ENCODE peak calls at places on chromosome 11, in eight cellular contexts. One of them, this sample, is unnamed.

GRCh38 chr11:36711104-36711825 is 113.2 kb upstream of the RAG2 start:
- DNase-seq in AG10803: no peak
- DNase-seq in right lobe of liver: no peak
- DNase-seq in cardiac fibroblast: no peak
- DNase-seq in psoas muscle: no peak
- DNase-seq in heart right ventricle: no peak
- DNase-seq in Panc1: no peak
- DNase-seq in tibial nerve: no peak
- DNase-seq in this sample: no peak

GRCh38 chr11:2891291-2891690 is 5.7 kb upstream of the CDKN1C start:
- DNase-seq in AG10803: no peak
- DNase-seq in right lobe of liver: no peak
- DNase-seq in tibial nerve: no peak
- DNase-seq in heart right ventricle: no peak
- DNase-seq in psoas muscle: no peak
- DNase-seq in cardiac fibroblast: no peak
- DNase-seq in Panc1: no peak
- DNase-seq in this sample: peak; percentile 47

GRCh38 chr11:22193348-22194051 is 615 bp downstream of the ANO5 start:
- DNase-seq in AG10803: no peak
- DNase-seq in Panc1: no peak
- DNase-seq in tibial nerve: no peak
- DNase-seq in right lobe of liver: peak; percentile 50
- DNase-seq in cardiac fibroblast: no peak
- DNase-seq in heart right ventricle: peak; percentile 13
- DNase-seq in psoas muscle: peak; percentile 11
- DNase-seq in this sample: no peak

GRCh38 chr11:32426819-32427615 is 8.3 kb downstream of the WT1 start:
- DNase-seq in tibial nerve: no peak
- DNase-seq in right lobe of liver: no peak
- DNase-seq in cardiac fibroblast: no peak
- DNase-seq in psoas muscle: no peak
- DNase-seq in heart right ventricle: peak; percentile 87
- DNase-seq in AG10803: no peak
- DNase-seq in Panc1: no peak
- DNase-seq in this sample: no peak

GRCh38 chr11:123628936-123629683 is 25.3 kb downstream of the SCN3B start:
- DNase-seq in heart right ventricle: peak; percentile 87
- DNase-seq in tibial nerve: no peak
- DNase-seq in AG10803: peak; percentile 31
- DNase-seq in right lobe of liver: no peak
- DNase-seq in psoas muscle: peak; percentile 64
- DNase-seq in cardiac fibroblast: peak; percentile 52
- DNase-seq in Panc1: no peak
- DNase-seq in this sample: peak; percentile 11

GRCh38 chr11:110430267-110431211 is 791 bp downstream of the FDX1 start:
- DNase-seq in cardiac fibroblast: peak; percentile 62
- DNase-seq in tibial nerve: no peak
- DNase-seq in right lobe of liver: peak; percentile 90
- DNase-seq in psoas muscle: no peak
- DNase-seq in AG10803: peak; percentile 46
- DNase-seq in heart right ventricle: peak; percentile 19
- DNase-seq in Panc1: no peak
- DNase-seq in this sample: no peak

GRCh38 chr11:7638710-7639642 is 34.3 kb downstream of the CYB5R2 start:
- DNase-seq in right lobe of liver: no peak
- DNase-seq in Panc1: no peak
- DNase-seq in cardiac fibroblast: no peak
- DNase-seq in AG10803: no peak
- DNase-seq in heart right ventricle: no peak
- DNase-seq in psoas muscle: peak; percentile 27
- DNase-seq in tibial nerve: peak; percentile 50
- DNase-seq in this sample: no peak

GRCh38 chr11:120335596-120335927 is 651 bp upstream of the ARHGEF12 start:
- DNase-seq in tibial nerve: no peak
- DNase-seq in AG10803: no peak
- DNase-seq in Panc1: no peak
- DNase-seq in cardiac fibroblast: no peak
- DNase-seq in heart right ventricle: no peak
- DNase-seq in right lobe of liver: no peak
- DNase-seq in psoas muscle: no peak
- DNase-seq in this sample: no peak

GRCh38 chr11:5690736-5691135 is 1.1 kb downstream of the TRIM22 start:
- DNase-seq in cardiac fibroblast: peak; percentile 52
- DNase-seq in heart right ventricle: no peak
- DNase-seq in AG10803: peak; percentile 59
- DNase-seq in right lobe of liver: no peak
- DNase-seq in psoas muscle: no peak
- DNase-seq in Panc1: no peak
- DNase-seq in tibial nerve: peak; percentile 25
- DNase-seq in this sample: peak; percentile 39

GRCh38 chr11:37026326-37026725 is 428.3 kb upstream of the RAG2 start:
- DNase-seq in heart right ventricle: no peak
- DNase-seq in psoas muscle: no peak
- DNase-seq in tibial nerve: no peak
- DNase-seq in Panc1: no peak
- DNase-seq in right lobe of liver: no peak
- DNase-seq in cardiac fibroblast: no peak
- DNase-seq in AG10803: no peak
- DNase-seq in this sample: no peak

GRCh38 chr11:6616596-6617250 is 2.5 kb downstream of the TPP1 start:
- DNase-seq in psoas muscle: no peak
- DNase-seq in right lobe of liver: no peak
- DNase-seq in AG10803: no peak
- DNase-seq in heart right ventricle: no peak
- DNase-seq in Panc1: no peak
- DNase-seq in tibial nerve: no peak
- DNase-seq in cardiac fibroblast: no peak
- DNase-seq in this sample: no peak

GRCh38 chr11:114762437-114762836 is 84.1 kb downstream of the NXPE2 start:
- DNase-seq in psoas muscle: peak; percentile 60
- DNase-seq in tibial nerve: peak; percentile 50
- DNase-seq in heart right ventricle: peak; percentile 61
- DNase-seq in AG10803: peak; percentile 67
- DNase-seq in cardiac fibroblast: peak; percentile 61
- DNase-seq in Panc1: no peak
- DNase-seq in right lobe of liver: peak; percentile 53
- DNase-seq in this sample: peak; percentile 12

DNA sequence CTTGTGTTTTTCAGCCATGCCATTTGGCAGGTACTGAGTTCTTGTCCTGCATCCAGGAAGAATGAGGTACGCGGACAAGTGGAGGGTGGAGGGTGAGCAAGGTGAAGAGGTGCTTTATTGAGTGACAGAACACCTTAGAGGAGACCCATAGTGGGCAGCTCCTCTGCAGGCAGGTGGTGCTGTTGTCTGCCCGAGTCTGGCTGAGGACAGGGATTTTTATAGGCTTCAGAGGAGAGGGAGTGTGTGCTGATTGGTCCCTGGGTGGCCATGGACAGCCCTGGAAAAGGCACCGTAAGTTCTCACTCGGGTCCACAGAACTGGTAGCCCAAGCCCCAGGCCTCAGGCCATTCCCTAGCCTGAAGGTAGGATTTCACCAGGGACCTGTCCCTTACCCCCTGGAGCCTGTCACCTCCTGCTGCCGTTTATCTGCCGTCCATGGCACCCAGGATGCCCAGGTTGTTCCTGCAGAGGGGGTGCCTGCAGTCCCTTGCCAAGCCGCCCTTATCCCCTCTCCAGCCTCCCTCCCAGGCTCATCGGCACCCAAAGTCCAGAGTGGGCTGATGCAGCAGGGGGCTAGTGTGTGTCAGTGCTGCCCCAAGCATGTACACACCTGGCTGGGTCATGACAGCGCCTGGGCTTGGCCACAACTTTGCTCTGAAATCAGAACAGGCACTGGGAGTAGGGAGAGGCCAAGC is 213.6 kb downstream of the LRRC4C start:
- DNase-seq in psoas muscle: peak; percentile 5
- DNase-seq in heart right ventricle: no peak
- DNase-seq in right lobe of liver: peak; percentile 42
- DNase-seq in cardiac fibroblast: no peak
- DNase-seq in Panc1: no peak
- DNase-seq in AG10803: no peak
- DNase-seq in tibial nerve: no peak
- DNase-seq in this sample: no peak
- TF ChIP-seq CTCF in psoas muscle: no peak
- TF ChIP-seq CTCF in heart right ventricle: peak; percentile 18
- TF ChIP-seq CTCF in right lobe of liver: peak; percentile 26
- TF ChIP-seq CTCF in cardiac fibroblast: no peak
- TF ChIP-seq CTCF in Panc1: no peak
- TF ChIP-seq CTCF in AG10803: no peak
- TF ChIP-seq CTCF in tibial nerve: no peak
- TF ChIP-seq CTCF in this sample: no peak

DNA sequence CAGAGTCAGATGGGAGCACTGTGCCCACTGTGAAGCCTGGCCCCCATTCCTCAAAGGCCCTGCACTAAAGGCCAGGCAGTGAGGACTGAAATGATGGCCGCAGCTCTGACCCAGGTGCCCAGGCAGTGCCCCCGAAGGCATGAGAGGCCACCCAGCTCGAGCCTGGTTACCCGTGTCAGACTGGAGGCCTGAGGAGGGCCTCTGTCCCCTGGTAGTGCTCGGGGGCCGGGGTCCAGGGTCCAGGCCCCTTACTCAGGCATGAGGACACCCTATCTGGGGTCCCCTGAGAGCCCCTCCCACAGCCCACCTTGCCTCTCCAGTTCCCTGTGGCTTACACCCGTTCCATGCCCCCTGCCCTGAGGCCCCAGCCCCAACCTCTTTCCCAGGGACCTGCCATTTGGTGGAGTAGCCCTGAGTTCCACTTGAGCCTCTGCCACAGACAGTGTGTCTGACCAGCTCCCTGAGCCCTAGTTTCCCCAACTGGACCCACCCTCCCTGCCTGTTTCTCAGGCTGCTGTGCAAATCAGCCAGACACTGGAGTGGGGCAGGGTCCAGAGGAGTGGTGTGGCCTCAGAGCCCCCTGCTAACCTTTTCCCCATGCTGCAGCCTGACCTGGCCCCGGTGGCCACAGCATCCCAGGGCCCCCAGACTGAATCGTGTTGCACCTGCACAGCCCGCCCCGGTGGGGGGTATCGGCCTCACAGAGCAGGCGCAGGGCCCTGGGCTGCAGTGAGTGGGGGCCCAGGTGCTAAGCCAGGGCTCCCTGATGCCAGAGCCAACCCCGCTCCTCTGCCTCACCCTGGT is 10.8 kb upstream of the ANKRD13D start:
- DNase-seq in AG10803: no peak
- DNase-seq in right lobe of liver: peak; percentile 47
- DNase-seq in psoas muscle: peak; percentile 9
- DNase-seq in tibial nerve: no peak
- DNase-seq in Panc1: no peak
- DNase-seq in cardiac fibroblast: no peak
- DNase-seq in heart right ventricle: no peak
- DNase-seq in this sample: no peak
- H3K4me3 ChIP-seq in AG10803: no peak overlapping the region
- H3K4me3 ChIP-seq in right lobe of liver: no peak overlapping the region
- H3K4me3 ChIP-seq in psoas muscle: peak overlapping the region; percentile 56
- H3K4me3 ChIP-seq in tibial nerve: no peak overlapping the region
- H3K4me3 ChIP-seq in Panc1: no peak overlapping the region
- H3K4me3 ChIP-seq in cardiac fibroblast: no peak overlapping the region
- H3K4me3 ChIP-seq in heart right ventricle: peak overlapping the region; percentile 52
- H3K4me3 ChIP-seq in this sample: no peak overlapping the region

GRCh38 chr11:79227308-79227707 is 213.5 kb downstream of the TENM4 start:
- DNase-seq in tibial nerve: no peak
- DNase-seq in psoas muscle: no peak
- DNase-seq in cardiac fibroblast: no peak
- DNase-seq in Panc1: no peak
- DNase-seq in heart right ventricle: no peak
- DNase-seq in AG10803: no peak
- DNase-seq in right lobe of liver: no peak
- DNase-seq in this sample: no peak

GRCh38 chr11:79220171-79220570 is 220.7 kb downstream of the TENM4 start:
- DNase-seq in psoas muscle: no peak
- DNase-seq in right lobe of liver: no peak
- DNase-seq in heart right ventricle: no peak
- DNase-seq in AG10803: no peak
- DNase-seq in Panc1: no peak
- DNase-seq in tibial nerve: no peak
- DNase-seq in cardiac fibroblast: no peak
- DNase-seq in this sample: no peak

GRCh38 chr11:79219186-79220045 is 221.4 kb downstream of the TENM4 start:
- DNase-seq in psoas muscle: no peak
- DNase-seq in Panc1: no peak
- DNase-seq in tibial nerve: no peak
- DNase-seq in AG10803: peak; percentile 28
- DNase-seq in cardiac fibroblast: peak; percentile 35
- DNase-seq in heart right ventricle: no peak
- DNase-seq in right lobe of liver: no peak
- DNase-seq in this sample: no peak

GRCh38 chr11:79226136-79226535 is 214.7 kb downstream of the TENM4 start:
- DNase-seq in cardiac fibroblast: no peak
- DNase-seq in heart right ventricle: no peak
- DNase-seq in AG10803: no peak
- DNase-seq in tibial nerve: no peak
- DNase-seq in psoas muscle: no peak
- DNase-seq in Panc1: no peak
- DNase-seq in right lobe of liver: no peak
- DNase-seq in this sample: no peak

GRCh38 chr11:79221417-79222130 is 219.3 kb downstream of the TENM4 start:
- DNase-seq in right lobe of liver: no peak
- DNase-seq in Panc1: no peak
- DNase-seq in heart right ventricle: no peak
- DNase-seq in AG10803: no peak
- DNase-seq in cardiac fibroblast: no peak
- DNase-seq in tibial nerve: no peak
- DNase-seq in psoas muscle: no peak
- DNase-seq in this sample: no peak
- TF ChIP-seq CTCF in right lobe of liver: no peak
- TF ChIP-seq CTCF in Panc1: no peak
- TF ChIP-seq CTCF in heart right ventricle: no peak
- TF ChIP-seq CTCF in AG10803: no peak
- TF ChIP-seq CTCF in cardiac fibroblast: no peak
- TF ChIP-seq CTCF in tibial nerve: no peak
- TF ChIP-seq CTCF in psoas muscle: no peak
- TF ChIP-seq CTCF in this sample: no peak

GRCh38 chr11:44067266-44067665 is 1.2 kb downstream of the ACCS start:
- DNase-seq in right lobe of liver: no peak
- DNase-seq in Panc1: no peak
- DNase-seq in heart right ventricle: no peak
- DNase-seq in AG10803: no peak
- DNase-seq in psoas muscle: no peak
- DNase-seq in tibial nerve: no peak
- DNase-seq in cardiac fibroblast: no peak
- DNase-seq in this sample: no peak

GRCh38 chr11:44065161-44065571 is 904 bp upstream of the ACCS start:
- DNase-seq in heart right ventricle: no peak
- DNase-seq in cardiac fibroblast: no peak
- DNase-seq in right lobe of liver: no peak
- DNase-seq in tibial nerve: no peak
- DNase-seq in Panc1: no peak
- DNase-seq in psoas muscle: no peak
- DNase-seq in AG10803: no peak
- DNase-seq in this sample: no peak

GRCh38 chr11:44068180-44068579 is 2.1 kb downstream of the ACCS start:
- DNase-seq in Panc1: no peak
- DNase-seq in AG10803: no peak
- DNase-seq in right lobe of liver: no peak
- DNase-seq in tibial nerve: no peak
- DNase-seq in psoas muscle: no peak
- DNase-seq in cardiac fibroblast: no peak
- DNase-seq in heart right ventricle: no peak
- DNase-seq in this sample: no peak

GRCh38 chr11:44066732-44067131 is 662 bp downstream of the ACCS start:
- DNase-seq in psoas muscle: no peak
- DNase-seq in right lobe of liver: no peak
- DNase-seq in cardiac fibroblast: peak; percentile 87
- DNase-seq in AG10803: peak; percentile 65
- DNase-seq in Panc1: no peak
- DNase-seq in heart right ventricle: no peak
- DNase-seq in tibial nerve: no peak
- DNase-seq in this sample: peak; percentile 81

GRCh38 chr11:44065851-44066731 is at the start of gene ACCS:
- DNase-seq in tibial nerve: peak; percentile 95
- DNase-seq in AG10803: peak; percentile 97
- DNase-seq in psoas muscle: peak; percentile 96
- DNase-seq in Panc1: peak; percentile 80
- DNase-seq in cardiac fibroblast: peak; percentile 94
- DNase-seq in right lobe of liver: peak; percentile 96
- DNase-seq in heart right ventricle: peak; percentile 94
- DNase-seq in this sample: peak; percentile 94
- H3K4me3 ChIP-seq in tibial nerve: peak within 1 kb of the TSS; percentile 79
- H3K4me3 ChIP-seq in AG10803: peak within 1 kb of the TSS; percentile 77
- H3K4me3 ChIP-seq in psoas muscle: peak within 1 kb of the TSS; percentile 72
- H3K4me3 ChIP-seq in Panc1: peak within 1 kb of the TSS; percentile 65
- H3K4me3 ChIP-seq in cardiac fibroblast: peak within 1 kb of the TSS; percentile 64
- H3K4me3 ChIP-seq in right lobe of liver: peak within 1 kb of the TSS; percentile 76
- H3K4me3 ChIP-seq in heart right ventricle: peak within 1 kb of the TSS; percentile 74
- H3K4me3 ChIP-seq in this sample: peak within 1 kb of the TSS; percentile 69